ENCODE peak calls at places on chromosomes 12 and 14, in five cellular contexts. F is lower lobe of right lung, B is GM12864, E is left lung, M is heart right ventricle. L is an unnamed sample.

GRCh38 chr14:69941768-69942742 is 62.8 kb downstream of the SMOC1 start:
- DNase-seq in M (no peak), B (no peak), E (no peak), F (no peak), L (no peak)

GRCh38 chr12:6553051-6553868 is 2.6 kb downstream of the IFFO1 start:
- DNase-seq in E (no peak), B (no peak), M (peak; percentile 81), F (no peak), L (no peak)

GRCh38 chr12:12428047-12428446 is 71.2 kb downstream of the BORCS5 start:
- DNase-seq in F (no peak), E (no peak), M (no peak), B (no peak), L (no peak)

GRCh38 chr12:78101181-78101876 is 270.6 kb downstream of the NAV3 start:
- DNase-seq in B (no peak), E (no peak), F (no peak), M (no peak), L (no peak)

GRCh38 chr12:118013283-118013682 is 3.2 kb upstream of the RFC5 start:
- DNase-seq in E (no peak), F (no peak), M (no peak), B (no peak), L (no peak)

GRCh38 chr14:91027556-91027955 is 32.9 kb downstream of the RPS6KA5 start:
- DNase-seq in E (no peak), M (no peak), F (no peak), B (no peak), L (no peak)

GRCh38 chr14:54894995-54895394 is 7.6 kb downstream of the GCH1 start:
- DNase-seq in E (no peak), M (no peak), B (no peak), F (no peak), L (no peak)

GRCh38 chr12:124745891-124746570 is 117.6 kb downstream of the SCARB1 start:
- DNase-seq in M (peak; percentile 95), B (no peak), E (peak; percentile 92), F (peak; percentile 91), L (peak; percentile 85)

GRCh38 chr14:41482861-41483260 is 123.8 kb upstream of the LRFN5 start:
- DNase-seq in M (no peak), B (no peak), E (no peak), F (no peak), L (no peak)

GRCh38 chr12:116492703-116493324 is 66.4 kb upstream of the MAP1LC3B2 start:
- DNase-seq in M (no peak), E (no peak), F (no peak), B (no peak), L (peak; percentile 50)

GRCh38 chr14:92495041-92495440 is 18.5 kb upstream of the RIN3 start:
- DNase-seq in M (peak; percentile 10), F (no peak), E (no peak), B (no peak), L (peak; percentile 96)

GRCh38 chr14:91211017-91211416 is 33.5 kb downstream of the GPR68 start:
- DNase-seq in B (no peak), E (no peak), M (no peak), F (no peak), L (no peak)

GRCh38 chr12:48969847-48970701 is 1.5 kb downstream of the WNT10B start:
- DNase-seq in M (no peak), F (peak; percentile 51), B (no peak), E (no peak), L (no peak)

GRCh38 chr12:23197266-23197665 is 572.3 kb downstream of the ETNK1 start:
- DNase-seq in E (no peak), F (no peak), M (no peak), B (no peak), L (no peak)

GRCh38 chr12:131204416-131205311 is 251.0 kb downstream of the ADGRD1 start:
- DNase-seq in B (no peak), E (no peak), F (no peak), M (no peak), L (peak; percentile 32)

GRCh38 chr12:95130096-95130495 is 56.7 kb upstream of the NR2C1 start:
- DNase-seq in B (no peak), F (no peak), M (no peak), E (no peak), L (no peak)

GRCh38 chr12:69633061-69633460 is 22.4 kb upstream of the LRRC10 start:
- DNase-seq in E (no peak), F (no peak), B (no peak), M (no peak), L (no peak)
- TF ChIP-seq CTCF in E (no peak), F (no peak), B (peak; percentile 30), M (peak; percentile 24), L (no peak)

GRCh38 chr12:68896881-68897540 is 36.0 kb downstream of the CPM start:
- DNase-seq in M (no peak), E (no peak), B (no peak), F (no peak), L (no peak)

GRCh38 chr12:68899251-68899771 is 33.7 kb downstream of the CPM start:
- DNase-seq in B (no peak), E (peak; percentile 56), F (peak; percentile 49), M (peak; percentile 13), L (no peak)

GRCh38 chr12:68901145-68901544 is 31.8 kb downstream of the CPM start:
- DNase-seq in M (no peak), F (no peak), E (no peak), B (no peak), L (no peak)

GRCh38 chr12:68901551-68901950 is 31.4 kb downstream of the CPM start:
- DNase-seq in B (no peak), E (no peak), M (no peak), F (no peak), L (no peak)

DNA sequence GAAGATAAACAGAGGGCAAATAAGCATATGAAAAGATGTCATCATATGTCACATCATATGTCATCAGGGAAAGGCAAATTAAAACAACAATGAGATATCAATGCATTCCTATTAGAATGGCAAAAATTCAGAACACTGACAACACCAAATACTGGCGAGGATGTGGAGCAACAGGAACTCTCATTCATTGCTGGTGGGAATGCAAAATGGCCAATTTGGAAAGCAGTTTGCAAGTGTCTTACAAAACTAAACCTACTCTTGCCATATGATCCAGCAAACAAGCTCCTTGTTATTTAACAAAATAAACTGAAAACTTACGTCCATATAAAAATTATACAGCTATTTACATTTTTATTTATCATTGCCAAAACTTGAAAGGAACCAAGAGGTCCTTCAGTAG is 32.7 kb downstream of the CPM start:
- DNase-seq in B (no peak), F (no peak), E (no peak), M (no peak), L (no peak)
- TF ChIP-seq CTCF in B (no peak), F (no peak), E (no peak), M (no peak), L (no peak)

GRCh38 chr14:23301969-23302289 is 730 bp downstream of the PPP1R3E start:
- DNase-seq in F (no peak), M (no peak), B (no peak), E (no peak), L (no peak)
- TF ChIP-seq CTCF in F (no peak), M (no peak), B (no peak), E (no peak), L (no peak)

GRCh38 chr14:44988694-44989093 is 26.7 kb downstream of the TOGARAM1 start:
- DNase-seq in E (no peak), F (no peak), M (peak; percentile 50), B (no peak), L (no peak)
- TF ChIP-seq CTCF in E (no peak), F (no peak), M (no peak), B (no peak), L (no peak)

DNA sequence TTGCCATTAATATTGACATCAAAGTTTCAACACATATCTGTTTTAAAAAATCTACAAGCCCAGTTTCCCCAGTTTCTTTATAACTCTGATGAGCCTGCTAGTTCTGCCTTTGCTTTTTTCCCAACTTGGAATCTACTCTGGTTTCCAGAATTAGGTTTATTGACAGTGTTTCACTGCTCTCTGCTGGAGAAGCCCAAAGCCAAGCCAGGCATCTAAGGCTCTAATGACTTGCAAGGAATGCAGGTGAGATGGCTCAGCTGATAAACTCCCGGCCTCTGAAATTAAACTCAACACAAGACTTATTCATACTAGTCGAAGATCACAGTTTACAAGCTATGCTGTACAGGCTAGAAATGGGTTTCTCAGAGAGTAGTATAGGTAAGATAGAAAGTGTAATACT is 54.3 kb downstream of the HMGA2 start:
- DNase-seq in E (no peak), F (no peak), B (no peak), M (no peak), L (no peak)
- TF ChIP-seq CTCF in E (no peak), F (no peak), B (no peak), M (no peak), L (no peak)

GRCh38 chr14:34766060-34766459 is 51.7 kb upstream of the CFL2 start:
- DNase-seq in B (no peak), F (no peak), E (no peak), M (no peak), L (no peak)
- TF ChIP-seq CTCF in B (peak; percentile 18), F (no peak), E (no peak), M (no peak), L (no peak)